ENCODE peak calls at places on chromosomes 1 and 21, in five cellular contexts. Y, F, Q, O and T are unnamed samples.
A peak's percentile ranks its signal among the peaks of the same experiment; 100 is the strongest.

GRCh38 chr1:51231121-51231520 is 5.0 kb upstream of the RNF11 start:
- DNase-seq in Y (no peak), F (no peak), Q (no peak), O (no peak), T (no peak)

GRCh38 chr1:1554926-1555915 is 14.8 kb upstream of the TMEM240 start:
- DNase-seq in Y (no peak), F (no peak), Q (peak; percentile 34), O (no peak), T (no peak)

GRCh38 chr1:60470231-60470630 is 396.7 kb upstream of the C1orf87 start:
- DNase-seq in Y (no peak), F (no peak), Q (no peak), O (no peak), T (no peak)

GRCh38 chr1:47779613-47780012 is 217.6 kb downstream of the TRABD2B start:
- DNase-seq in Y (no peak), F (no peak), Q (no peak), O (no peak), T (no peak)

GRCh38 chr1:234212764-234213406 is 160.4 kb upstream of the COA6 start:
- DNase-seq in Y (peak; percentile 70), F (peak; percentile 69), Q (no peak), O (no peak), T (no peak)

GRCh38 chr21:41580758-41581554 is 73.0 kb upstream of the TMPRSS2 start:
- DNase-seq in Y (peak; percentile 52), F (no peak), Q (no peak), O (peak; percentile 82), T (no peak)

GRCh38 chr1:99599678-99600175 is 46.2 kb upstream of the PALMD start:
- DNase-seq in Y (no peak), F (no peak), Q (peak; percentile 85), O (no peak), T (peak; percentile 30)

GRCh38 chr1:50350421-50350820 is 72.8 kb downstream of the DMRTA2 start:
- DNase-seq in Y (no peak), F (no peak), Q (no peak), O (no peak), T (no peak)

GRCh38 chr1:186409091-186409490 is 33.5 kb downstream of the ODR4 start:
- DNase-seq in Y (no peak), F (no peak), Q (no peak), O (no peak), T (no peak)

GRCh38 chr1:245488346-245489110 is 333.7 kb downstream of the KIF26B start:
- DNase-seq in Y (no peak), F (peak; percentile 42), Q (no peak), O (no peak), T (no peak)

GRCh38 chr1:163174524-163175437 is 27.9 kb downstream of the RGS5 start:
- DNase-seq in Y (no peak), F (peak; percentile 74), Q (no peak), O (peak; percentile 48), T (peak; percentile 57)

GRCh38 chr1:162631546-162632233 is 574 bp upstream of the DDR2 start:
- DNase-seq in Y (no peak), F (no peak), Q (no peak), O (no peak), T (no peak)

GRCh38 chr21:32916088-32916487 is 109.6 kb upstream of the OLIG2 start:
- DNase-seq in Y (no peak), F (no peak), Q (no peak), O (no peak), T (no peak)

GRCh38 chr1:58732087-58732486 is 32.2 kb upstream of the MYSM1 start:
- DNase-seq in Y (no peak), F (no peak), Q (no peak), O (no peak), T (no peak)

GRCh38 chr21:15343066-15343465 is 278.3 kb upstream of the NRIP1 start:
- DNase-seq in Y (peak; percentile 17), F (no peak), Q (no peak), O (no peak), T (no peak)

GRCh38 chr1:31788825-31789256 is 24.7 kb upstream of the ADGRB2 start:
- DNase-seq in Y (no peak), F (no peak), Q (peak; percentile 56), O (no peak), T (no peak)

GRCh38 chr1:85019989-85020388 is 23.1 kb upstream of the MCOLN2 start:
- DNase-seq in Y (no peak), F (no peak), Q (peak; percentile 26), O (no peak), T (no peak)

GRCh38 chr1:2194898-2195673 is 514 bp upstream of the FAAP20 start:
- DNase-seq in Y (no peak), F (peak; percentile 90), Q (no peak), O (peak; percentile 92), T (peak; percentile 88)

GRCh38 chr1:210437781-210438180 is 109.1 kb downstream of the HHAT start:
- DNase-seq in Y (no peak), F (no peak), Q (peak; percentile 17), O (no peak), T (no peak)

GRCh38 chr1:167957710-167958109 is 20.8 kb upstream of the MPC2 start:
- DNase-seq in Y (no peak), F (no peak), Q (no peak), O (no peak), T (no peak)

GRCh38 chr1:165057956-165058355 is 298.6 kb downstream of the LMX1A start:
- DNase-seq in Y (no peak), F (no peak), Q (no peak), O (no peak), T (no peak)

GRCh38 chr21:34846601-34847112 is 177.9 kb downstream of the CLIC6 start:
- DNase-seq in Y (no peak), F (no peak), Q (no peak), O (no peak), T (peak; percentile 54)

GRCh38 chr21:42373181-42373907 is 7.0 kb upstream of the TFF1 start:
- DNase-seq in Y (no peak), F (no peak), Q (no peak), O (no peak), T (no peak)

GRCh38 chr1:165524639-165525038 is 19.2 kb upstream of the LRRC52 start:
- DNase-seq in Y (no peak), F (no peak), Q (no peak), O (no peak), T (no peak)

GRCh38 chr1:115669002-115669673 is 27.4 kb downstream of the VANGL1 start:
- DNase-seq in Y (no peak), F (no peak), Q (peak; percentile 47), O (no peak), T (no peak)

GRCh38 chr21:42731264-42732032 is 78.0 kb downstream of the PDE9A start:
- DNase-seq in Y (no peak), F (no peak), Q (no peak), O (peak; percentile 97), T (no peak)

GRCh38 chr1:157626099-157626498 is 28.2 kb upstream of the FCRL4 start:
- DNase-seq in Y (no peak), F (no peak), Q (no peak), O (no peak), T (no peak)

GRCh38 chr1:116538527-116538926 is 32.3 kb downstream of the CD58 start:
- DNase-seq in Y (peak; percentile 36), F (no peak), Q (no peak), O (no peak), T (no peak)